ENCODE peak calls at places on chromosomes 3 and 15, in four cellular contexts. E, R, L and F are unnamed samples.

GRCh38 chr3:136838641-136839555 is 20.0 kb downstream of the SLC35G2 start:
- DNase-seq in R (no peak), L (no peak), E (no peak), F (no peak)

GRCh38 chr15:62946940-62947339 is 95.6 kb upstream of the TPM1 start:
- DNase-seq in E (no peak), R (no peak), L (no peak), F (no peak)

GRCh38 chr15:83324799-83325198 is 40.3 kb upstream of the BNC1 start:
- DNase-seq in E (no peak), L (no peak), R (no peak), F (no peak)

GRCh38 chr3:72128906-72129305 is 344.0 kb upstream of the PROK2 start:
- DNase-seq in R (no peak), L (no peak), E (no peak), F (no peak)

GRCh38 chr15:69127226-69127625 is 33.2 kb upstream of the GLCE start:
- DNase-seq in E (no peak), L (no peak), R (no peak), F (no peak)

GRCh38 chr3:185646382-185647133 is 60.5 kb downstream of the SENP2 start:
- DNase-seq in L (no peak), E (no peak), R (no peak), F (peak; percentile 33)

GRCh38 chr3:183911087-183911486 is 26.4 kb upstream of the PARL start:
- DNase-seq in L (no peak), R (no peak), E (no peak), F (no peak)

GRCh38 chr15:88882745-88883144 is 12.6 kb downstream of the HAPLN3 start:
- DNase-seq in R (no peak), L (no peak), E (no peak), F (no peak)

GRCh38 chr15:33963831-33964664 is 4.2 kb upstream of the CHRM5 start:
- DNase-seq in R (no peak), L (peak; percentile 41), E (peak; percentile 56), F (peak; percentile 28)

GRCh38 chr3:187130346-187131066 is 8.8 kb downstream of the RPL39L start:
- DNase-seq in R (no peak), L (peak; percentile 95), E (peak; percentile 72), F (peak; percentile 49)

GRCh38 chr3:33030802-33031201 is 66.1 kb downstream of the GLB1 start:
- DNase-seq in R (no peak), L (no peak), E (peak; percentile 16), F (no peak)

GRCh38 chr15:80183886-80184285 is 31.1 kb downstream of the FAH start:
- DNase-seq in R (no peak), E (no peak), L (no peak), F (no peak)

GRCh38 chr3:27043328-27043956 is 325.7 kb downstream of the NEK10 start:
- DNase-seq in E (no peak), R (no peak), L (no peak), F (no peak)

GRCh38 chr3:190912736-190913135 is 50.2 kb upstream of the GMNC start:
- DNase-seq in R (no peak), L (no peak), E (no peak), F (no peak)

GRCh38 chr3:6965881-6966280 is 105.0 kb downstream of the GRM7 start:
- DNase-seq in L (no peak), R (no peak), E (no peak), F (no peak)

GRCh38 chr3:197540961-197541377 is 14.8 kb downstream of the BDH1 start:
- DNase-seq in L (no peak), E (no peak), R (no peak), F (no peak)

GRCh38 chr15:79849789-79850188 is 47.0 kb downstream of the MTHFS start:
- DNase-seq in L (no peak), R (no peak), E (peak; percentile 25), F (no peak)

GRCh38 chr3:163785693-163786092 is 1292.6 kb downstream of the SI start:
- DNase-seq in L (peak; percentile 54), R (no peak), E (no peak), F (peak; percentile 7)

GRCh38 chr15:52780172-52780980 is 9.8 kb downstream of the ONECUT1 start:
- DNase-seq in L (peak; percentile 68), E (peak; percentile 69), R (peak; percentile 48), F (peak; percentile 72)

GRCh38 chr15:36996121-36996520 is 104.2 kb downstream of the MEIS2 start:
- DNase-seq in E (no peak), L (no peak), R (no peak), F (no peak)

GRCh38 chr3:129230311-129231019 is 18.9 kb upstream of the COPG1 start:
- DNase-seq in L (no peak), E (peak; percentile 18), R (no peak), F (no peak)

GRCh38 chr3:51975857-51976549 is 1.1 kb downstream of the ABHD14A start:
- DNase-seq in E (peak; percentile 53), R (no peak), L (no peak), F (no peak)

GRCh38 chr3:122988507-122988906 is 39.1 kb downstream of the SEMA5B start:
- DNase-seq in E (no peak), R (no peak), L (no peak), F (no peak)

GRCh38 chr3:32616267-32616962 is 45.8 kb upstream of the DYNC1LI1 start:
- DNase-seq in L (no peak), E (no peak), R (no peak), F (no peak)

GRCh38 chr3:66133050-66133757 is 87.6 kb upstream of the SLC25A26 start:
- DNase-seq in R (no peak), L (no peak), E (no peak), F (no peak)

GRCh38 chr3:94647131-94647530 is 584.3 kb downstream of the NSUN3 start:
- DNase-seq in R (no peak), L (no peak), E (no peak), F (no peak)

GRCh38 chr15:38809621-38810020 is 245.0 kb upstream of the RASGRP1 start:
- DNase-seq in E (no peak), L (no peak), R (no peak), F (no peak)

GRCh38 chr3:194396897-194397756 is 1.9 kb downstream of the GP5 start:
- DNase-seq in E (no peak), R (no peak), L (no peak), F (peak; percentile 59)

GRCh38 chr3:137866933-137867332 is 102.8 kb downstream of the SOX14 start:
- DNase-seq in R (no peak), L (no peak), E (no peak), F (no peak)

GRCh38 chr15:66496951-66497501 is 536 bp downstream of the SNAPC5 start:
- DNase-seq in E (no peak), L (no peak), R (no peak), F (no peak)

GRCh38 chr3:108125151-108125540 is 34.3 kb upstream of the CD47 start:
- DNase-seq in L (no peak), E (peak; percentile 27), R (no peak), F (no peak)

GRCh38 chr3:35908366-35909232 is 269.3 kb downstream of the ARPP21 start:
- DNase-seq in E (peak; percentile 76), L (peak; percentile 74), R (peak; percentile 4), F (peak; percentile 12)

GRCh38 chr15:68315495-68316007 is 38.0 kb downstream of the FEM1B start:
- DNase-seq in L (no peak), R (no peak), E (no peak), F (no peak)

GRCh38 chr15:44066211-44066827 is 128.8 kb downstream of the FRMD5 start:
- DNase-seq in R (peak; percentile 23), E (peak; percentile 86), L (peak; percentile 80), F (peak; percentile 48)

GRCh38 chr15:29815000-29815704 is 7.1 kb downstream of the TJP1 start:
- DNase-seq in R (no peak), E (no peak), L (no peak), F (no peak)

GRCh38 chr15:47384316-47384715 is 333.0 kb upstream of the SEMA6D start:
- DNase-seq in L (no peak), R (no peak), E (no peak), F (no peak)

GRCh38 chr15:78034495-78035191 is 42.9 kb downstream of the TBC1D2B start:
- DNase-seq in E (peak; percentile 87), R (peak; percentile 75), L (peak; percentile 87), F (peak; percentile 33)

GRCh38 chr15:57890351-57890750 is 175.2 kb downstream of the ALDH1A2 start:
- DNase-seq in E (no peak), L (no peak), R (no peak), F (no peak)

GRCh38 chr3:62686916-62687315 is 188.3 kb downstream of the CADPS start:
- DNase-seq in L (no peak), E (no peak), R (no peak), F (no peak)

GRCh38 chr15:85792872-85793621 is 1.7 kb downstream of the KLHL25 start:
- DNase-seq in R (no peak), L (no peak), E (peak; percentile 14), F (no peak)